ENCODE peak calls at places on chromosomes 3 and 15, in ten cellular contexts. Q is cardiac fibroblast; K is NCI-H460; B is ELR; V is stimulated activated CD8-positive, alpha-beta memory T cell treated with anti-CD3 and anti-CD28 coated beads, Interleukin-4, amount 100 ng/mL, for 4 hours; P is right lobe of liver; L is stomach; U is A172; O is CD8-positive, alpha-beta memory T cell; N is activated naive CD8-positive, alpha-beta T cell treated with anti-CD3 and anti-CD28 coated beads, Interleukin-2, amount 50 U/mL, for 24 hours. I is an unnamed sample.

GRCh38 chr3:128584412-128585020 is 66.1 kb downstream of the RPN1 start:
- DNase-seq in Q (peak; percentile 79), K (peak; percentile 75), B (peak; percentile 85), V (no peak), P (peak; percentile 82), L (peak; percentile 71), U (peak; percentile 86), O (no peak), N (peak; percentile 71), I (no peak)

GRCh38 chr3:52685285-52685704 is 418 bp downstream of the PBRM1 start:
- DNase-seq in Q (peak; percentile 60), K (peak; percentile 59), B (peak; percentile 78), V (peak; percentile 56), P (peak; percentile 90), L (peak; percentile 88), U (peak; percentile 67), O (peak; percentile 81), N (peak; percentile 87), I (no peak)

GRCh38 chr3:41174703-41174964 is 24.7 kb upstream of the CTNNB1 start:
- DNase-seq in Q (no peak), K (no peak), B (no peak), V (no peak), P (no peak), L (no peak), U (no peak), O (no peak), N (no peak), I (no peak)

GRCh38 chr3:66744986-66745385 is 244.2 kb upstream of the LRIG1 start:
- DNase-seq in Q (peak; percentile 16), K (no peak), B (peak; percentile 24), V (no peak), P (no peak), L (no peak), U (no peak), O (no peak), N (no peak), I (no peak)

GRCh38 chr15:25797511-25798206 is 65.5 kb downstream of the ATP10A start:
- DNase-seq in Q (peak; percentile 38), K (no peak), B (no peak), V (no peak), P (no peak), L (no peak), U (no peak), O (no peak), N (no peak), I (no peak)

GRCh38 chr15:93894438-93894837 is 336.9 kb upstream of the MCTP2 start:
- DNase-seq in Q (no peak), K (no peak), B (no peak), V (no peak), P (no peak), L (no peak), U (no peak), O (no peak), N (no peak), I (no peak)

GRCh38 chr15:72169921-72170611 is 27.5 kb downstream of the GRAMD2A start:
- DNase-seq in Q (no peak), K (no peak), B (no peak), V (no peak), P (no peak), L (peak; percentile 47), U (no peak), O (no peak), N (no peak), I (no peak)

GRCh38 chr3:15260531-15260930 is 54.5 kb downstream of the CAPN7 start:
- DNase-seq in Q (no peak), K (no peak), B (no peak), V (no peak), P (no peak), L (no peak), U (no peak), O (no peak), N (no peak), I (no peak)

GRCh38 chr3:19816631-19817030 is 117.4 kb downstream of the EFHB start:
- DNase-seq in Q (no peak), K (no peak), B (no peak), V (no peak), P (no peak), L (no peak), U (no peak), O (no peak), N (no peak), I (no peak)

GRCh38 chr3:123296836-123297626 is 95.3 kb downstream of the SEC22A start:
- DNase-seq in Q (no peak), K (no peak), B (no peak), V (no peak), P (no peak), L (no peak), U (no peak), O (no peak), N (no peak), I (no peak)